ENCODE peak calls at places on chromosomes 3 and 15, in seven cellular contexts. Q is HuH-7.5; E is ACHN; W is tibial artery; J is posterior vena cava; L is heart left ventricle; S is stimulated activated CD4-positive, alpha-beta T cell treated with anti-CD3 and anti-CD28 coated beads, Interleukin-15, amount 100 ng/mL, for 24 hours. V is an unnamed sample.

GRCh38 chr15:66145242-66146182 is 108.0 kb downstream of the MEGF11 start:
- DNase-seq in Q (no peak), E (no peak), W (no peak), J (no peak), L (no peak), S (no peak), V (no peak)

GRCh38 chr3:194617827-194618226 is 15.4 kb downstream of the TMEM44 start:
- DNase-seq in Q (no peak), E (no peak), W (no peak), J (no peak), L (no peak), S (no peak), V (no peak)

GRCh38 chr15:23753248-23753647 is 66.1 kb upstream of the NDN start:
- DNase-seq in Q (no peak), E (no peak), W (no peak), J (no peak), L (no peak), S (no peak), V (no peak)

GRCh38 chr15:92902723-92903587 is 2.8 kb downstream of the CHD2 start:
- DNase-seq in Q (no peak), E (no peak), W (no peak), J (no peak), L (no peak), S (no peak), V (no peak)

GRCh38 chr15:40310001-40310959 is 2.5 kb upstream of the PLCB2 start:
- DNase-seq in Q (peak), E (peak), W (no peak), J (peak), L (peak), S (peak), V (peak)

GRCh38 chr15:83694030-83694429 is 40.1 kb downstream of the ADAMTSL3 start:
- DNase-seq in Q (no peak), E (peak), W (no peak), J (no peak), L (no peak), S (no peak), V (no peak)

GRCh38 chr3:30473374-30474051 is 132.9 kb upstream of the TGFBR2 start:
- DNase-seq in Q (peak), E (no peak), W (peak), J (no peak), L (peak), S (no peak), V (peak)

GRCh38 chr3:197547618-197548017 is 8.2 kb downstream of the BDH1 start:
- DNase-seq in Q (no peak), E (no peak), W (no peak), J (no peak), L (no peak), S (no peak), V (no peak)

GRCh38 chr15:63403254-63403945 is 21.8 kb upstream of the CA12 start:
- DNase-seq in Q (no peak), E (no peak), W (no peak), J (no peak), L (no peak), S (no peak), V (no peak)

GRCh38 chr3:52535411-52536111 is 844 bp upstream of the UQCC5 start:
- DNase-seq in Q (no peak), E (no peak), W (no peak), J (no peak), L (peak), S (peak), V (no peak)

GRCh38 chr15:78070049-78070698 is 7.3 kb downstream of the TBC1D2B start:
- DNase-seq in Q (no peak), E (no peak), W (no peak), J (no peak), L (peak), S (peak), V (no peak)

GRCh38 chr3:64462203-64463120 is 225.3 kb downstream of the ADAMTS9 start:
- DNase-seq in Q (no peak), E (peak), W (no peak), J (no peak), L (no peak), S (no peak), V (peak)

GRCh38 chr3:38039101-38039898 is at the start of gene DLEC1:
- DNase-seq in Q (no peak), E (no peak), W (peak), J (peak), L (peak), S (peak), V (peak)

GRCh38 chr3:52063026-52063723 is 6.8 kb upstream of the DUSP7 start:
- DNase-seq in Q (no peak), E (no peak), W (no peak), J (no peak), L (no peak), S (no peak), V (no peak)

V was measured in adipocyte.